ENCODE peak calls at places on chromosome 4, in ten cellular contexts. One of them, this sample, is unnamed.

GRCh38 chr4:7752649-7753048 is 187.0 kb downstream of the AFAP1 start:
- DNase-seq in suprapubic skin: no peak
- DNase-seq in midbrain: no peak
- DNase-seq in tibial artery: no peak
- DNase-seq in left colon: no peak
- DNase-seq in ovary: no peak
- DNase-seq in HEK293T: no peak
- DNase-seq in stimulated activated CD4-positive, alpha-beta T cell treated with anti-CD3 and anti-CD28 coated beads, Interleukin-2, amount 100 ng/mL, for 48 hours: no peak
- DNase-seq in AG04450: no peak
- DNase-seq in B cell: no peak
- DNase-seq in this sample: no peak

GRCh38 chr4:87855540-87855939 is 22.8 kb downstream of the MEPE start:
- DNase-seq in suprapubic skin: no peak
- DNase-seq in midbrain: no peak
- DNase-seq in tibial artery: no peak
- DNase-seq in left colon: no peak
- DNase-seq in ovary: no peak
- DNase-seq in HEK293T: no peak
- DNase-seq in stimulated activated CD4-positive, alpha-beta T cell treated with anti-CD3 and anti-CD28 coated beads, Interleukin-2, amount 100 ng/mL, for 48 hours: no peak
- DNase-seq in AG04450: no peak
- DNase-seq in B cell: no peak
- DNase-seq in this sample: no peak

GRCh38 chr4:31408136-31408535 is 688.0 kb downstream of the PCDH7 start:
- DNase-seq in suprapubic skin: no peak
- DNase-seq in midbrain: no peak
- DNase-seq in tibial artery: no peak
- DNase-seq in left colon: no peak
- DNase-seq in ovary: no peak
- DNase-seq in HEK293T: no peak
- DNase-seq in stimulated activated CD4-positive, alpha-beta T cell treated with anti-CD3 and anti-CD28 coated beads, Interleukin-2, amount 100 ng/mL, for 48 hours: no peak
- DNase-seq in AG04450: no peak
- DNase-seq in B cell: no peak
- DNase-seq in this sample: no peak

GRCh38 chr4:142778908-142779307 is 67.2 kb downstream of the INPP4B start:
- DNase-seq in suprapubic skin: no peak
- DNase-seq in midbrain: no peak
- DNase-seq in tibial artery: no peak
- DNase-seq in left colon: no peak
- DNase-seq in ovary: no peak
- DNase-seq in HEK293T: no peak
- DNase-seq in stimulated activated CD4-positive, alpha-beta T cell treated with anti-CD3 and anti-CD28 coated beads, Interleukin-2, amount 100 ng/mL, for 48 hours: no peak
- DNase-seq in AG04450: no peak
- DNase-seq in B cell: no peak
- DNase-seq in this sample: no peak

GRCh38 chr4:20615492-20616136 is 84.6 kb upstream of the PACRGL start:
- DNase-seq in suprapubic skin: no peak
- DNase-seq in midbrain: no peak
- DNase-seq in tibial artery: no peak
- DNase-seq in left colon: no peak
- DNase-seq in ovary: no peak
- DNase-seq in HEK293T: no peak
- DNase-seq in stimulated activated CD4-positive, alpha-beta T cell treated with anti-CD3 and anti-CD28 coated beads, Interleukin-2, amount 100 ng/mL, for 48 hours: no peak
- DNase-seq in AG04450: no peak
- DNase-seq in B cell: no peak
- DNase-seq in this sample: no peak

GRCh38 chr4:7041851-7042696 is 1.1 kb upstream of the TADA2B start:
- DNase-seq in suprapubic skin: peak
- DNase-seq in midbrain: no peak
- DNase-seq in tibial artery: peak
- DNase-seq in left colon: peak
- DNase-seq in ovary: no peak
- DNase-seq in HEK293T: peak
- DNase-seq in stimulated activated CD4-positive, alpha-beta T cell treated with anti-CD3 and anti-CD28 coated beads, Interleukin-2, amount 100 ng/mL, for 48 hours: no peak
- DNase-seq in AG04450: no peak
- DNase-seq in B cell: no peak
- DNase-seq in this sample: no peak

GRCh38 chr4:134533068-134533467 is 331.5 kb upstream of the PABPC4L start:
- DNase-seq in suprapubic skin: no peak
- DNase-seq in midbrain: no peak
- DNase-seq in tibial artery: no peak
- DNase-seq in left colon: no peak
- DNase-seq in ovary: no peak
- DNase-seq in HEK293T: no peak
- DNase-seq in stimulated activated CD4-positive, alpha-beta T cell treated with anti-CD3 and anti-CD28 coated beads, Interleukin-2, amount 100 ng/mL, for 48 hours: no peak
- DNase-seq in AG04450: no peak
- DNase-seq in B cell: no peak
- DNase-seq in this sample: no peak

GRCh38 chr4:123659759-123660158 is 263.2 kb downstream of the SPRY1 start:
- DNase-seq in suprapubic skin: no peak
- DNase-seq in midbrain: peak
- DNase-seq in tibial artery: no peak
- DNase-seq in left colon: no peak
- DNase-seq in ovary: no peak
- DNase-seq in HEK293T: no peak
- DNase-seq in stimulated activated CD4-positive, alpha-beta T cell treated with anti-CD3 and anti-CD28 coated beads, Interleukin-2, amount 100 ng/mL, for 48 hours: no peak
- DNase-seq in AG04450: no peak
- DNase-seq in B cell: no peak
- DNase-seq in this sample: no peak

GRCh38 chr4:175776217-175776616 is 35.8 kb downstream of the GPM6A start:
- DNase-seq in suprapubic skin: no peak
- DNase-seq in midbrain: peak
- DNase-seq in tibial artery: no peak
- DNase-seq in left colon: no peak
- DNase-seq in ovary: no peak
- DNase-seq in HEK293T: no peak
- DNase-seq in stimulated activated CD4-positive, alpha-beta T cell treated with anti-CD3 and anti-CD28 coated beads, Interleukin-2, amount 100 ng/mL, for 48 hours: no peak
- DNase-seq in AG04450: no peak
- DNase-seq in B cell: no peak
- DNase-seq in this sample: no peak

GRCh38 chr4:141215972-141216761 is 4.5 kb upstream of the ZNF330 start:
- DNase-seq in suprapubic skin: no peak
- DNase-seq in midbrain: no peak
- DNase-seq in tibial artery: no peak
- DNase-seq in left colon: no peak
- DNase-seq in ovary: no peak
- DNase-seq in HEK293T: no peak
- DNase-seq in stimulated activated CD4-positive, alpha-beta T cell treated with anti-CD3 and anti-CD28 coated beads, Interleukin-2, amount 100 ng/mL, for 48 hours: no peak
- DNase-seq in AG04450: no peak
- DNase-seq in B cell: no peak
- DNase-seq in this sample: no peak

GRCh38 chr4:53510981-53511380 is 80.3 kb downstream of the LNX1 start:
- DNase-seq in suprapubic skin: no peak
- DNase-seq in midbrain: no peak
- DNase-seq in tibial artery: no peak
- DNase-seq in left colon: no peak
- DNase-seq in ovary: no peak
- DNase-seq in HEK293T: no peak
- DNase-seq in stimulated activated CD4-positive, alpha-beta T cell treated with anti-CD3 and anti-CD28 coated beads, Interleukin-2, amount 100 ng/mL, for 48 hours: no peak
- DNase-seq in AG04450: no peak
- DNase-seq in B cell: no peak
- DNase-seq in this sample: no peak

GRCh38 chr4:120066182-120066524 is 495 bp downstream of the MAD2L1 start:
- DNase-seq in suprapubic skin: no peak
- DNase-seq in midbrain: no peak
- DNase-seq in tibial artery: no peak
- DNase-seq in left colon: no peak
- DNase-seq in ovary: no peak
- DNase-seq in HEK293T: peak
- DNase-seq in stimulated activated CD4-positive, alpha-beta T cell treated with anti-CD3 and anti-CD28 coated beads, Interleukin-2, amount 100 ng/mL, for 48 hours: no peak
- DNase-seq in AG04450: no peak
- DNase-seq in B cell: no peak
- DNase-seq in this sample: peak

GRCh38 chr4:82801910-82802521 is 3.4 kb upstream of the SCD5 start:
- DNase-seq in suprapubic skin: no peak
- DNase-seq in midbrain: no peak
- DNase-seq in tibial artery: no peak
- DNase-seq in left colon: no peak
- DNase-seq in ovary: no peak
- DNase-seq in HEK293T: no peak
- DNase-seq in stimulated activated CD4-positive, alpha-beta T cell treated with anti-CD3 and anti-CD28 coated beads, Interleukin-2, amount 100 ng/mL, for 48 hours: no peak
- DNase-seq in AG04450: no peak
- DNase-seq in B cell: no peak
- DNase-seq in this sample: no peak

GRCh38 chr4:114519368-114519767 is 79.2 kb upstream of the UGT8 start:
- DNase-seq in suprapubic skin: no peak
- DNase-seq in midbrain: peak
- DNase-seq in tibial artery: no peak
- DNase-seq in left colon: no peak
- DNase-seq in ovary: no peak
- DNase-seq in HEK293T: no peak
- DNase-seq in stimulated activated CD4-positive, alpha-beta T cell treated with anti-CD3 and anti-CD28 coated beads, Interleukin-2, amount 100 ng/mL, for 48 hours: no peak
- DNase-seq in AG04450: no peak
- DNase-seq in B cell: no peak
- DNase-seq in this sample: no peak

GRCh38 chr4:82906469-82906868 is 5.9 kb downstream of the THAP9 start:
- DNase-seq in suprapubic skin: no peak
- DNase-seq in midbrain: no peak
- DNase-seq in tibial artery: no peak
- DNase-seq in left colon: no peak
- DNase-seq in ovary: no peak
- DNase-seq in HEK293T: no peak
- DNase-seq in stimulated activated CD4-positive, alpha-beta T cell treated with anti-CD3 and anti-CD28 coated beads, Interleukin-2, amount 100 ng/mL, for 48 hours: no peak
- DNase-seq in AG04450: no peak
- DNase-seq in B cell: no peak
- DNase-seq in this sample: no peak

GRCh38 chr4:149029056-149029651 is 586.9 kb upstream of the NR3C2 start:
- DNase-seq in suprapubic skin: no peak
- DNase-seq in midbrain: no peak
- DNase-seq in tibial artery: no peak
- DNase-seq in left colon: peak
- DNase-seq in ovary: no peak
- DNase-seq in HEK293T: no peak
- DNase-seq in stimulated activated CD4-positive, alpha-beta T cell treated with anti-CD3 and anti-CD28 coated beads, Interleukin-2, amount 100 ng/mL, for 48 hours: no peak
- DNase-seq in AG04450: no peak
- DNase-seq in B cell: no peak
- DNase-seq in this sample: no peak

GRCh38 chr4:149531861-149532260 is 283.8 kb downstream of the IQCM start:
- DNase-seq in suprapubic skin: no peak
- DNase-seq in midbrain: no peak
- DNase-seq in tibial artery: no peak
- DNase-seq in left colon: no peak
- DNase-seq in ovary: no peak
- DNase-seq in HEK293T: no peak
- DNase-seq in stimulated activated CD4-positive, alpha-beta T cell treated with anti-CD3 and anti-CD28 coated beads, Interleukin-2, amount 100 ng/mL, for 48 hours: no peak
- DNase-seq in AG04450: peak
- DNase-seq in B cell: no peak
- DNase-seq in this sample: no peak

GRCh38 chr4:153649572-153649991 is 34.5 kb upstream of the TLR2 start:
- DNase-seq in suprapubic skin: no peak
- DNase-seq in midbrain: no peak
- DNase-seq in tibial artery: no peak
- DNase-seq in left colon: no peak
- DNase-seq in ovary: no peak
- DNase-seq in HEK293T: no peak
- DNase-seq in stimulated activated CD4-positive, alpha-beta T cell treated with anti-CD3 and anti-CD28 coated beads, Interleukin-2, amount 100 ng/mL, for 48 hours: no peak
- DNase-seq in AG04450: no peak
- DNase-seq in B cell: no peak
- DNase-seq in this sample: no peak

GRCh38 chr4:116618638-116619037 is 466.7 kb downstream of the TRAM1L1 start:
- DNase-seq in suprapubic skin: no peak
- DNase-seq in midbrain: no peak
- DNase-seq in tibial artery: no peak
- DNase-seq in left colon: no peak
- DNase-seq in ovary: no peak
- DNase-seq in HEK293T: no peak
- DNase-seq in stimulated activated CD4-positive, alpha-beta T cell treated with anti-CD3 and anti-CD28 coated beads, Interleukin-2, amount 100 ng/mL, for 48 hours: no peak
- DNase-seq in AG04450: no peak
- DNase-seq in B cell: no peak
- DNase-seq in this sample: no peak

GRCh38 chr4:100165809-100166208 is 24.5 kb downstream of the DDIT4L start:
- DNase-seq in suprapubic skin: no peak
- DNase-seq in midbrain: no peak
- DNase-seq in tibial artery: no peak
- DNase-seq in left colon: no peak
- DNase-seq in ovary: no peak
- DNase-seq in HEK293T: no peak
- DNase-seq in stimulated activated CD4-positive, alpha-beta T cell treated with anti-CD3 and anti-CD28 coated beads, Interleukin-2, amount 100 ng/mL, for 48 hours: no peak
- DNase-seq in AG04450: no peak
- DNase-seq in B cell: no peak
- DNase-seq in this sample: no peak

GRCh38 chr4:166602068-166602467 is 632.2 kb downstream of the SPOCK3 start:
- DNase-seq in suprapubic skin: no peak
- DNase-seq in midbrain: no peak
- DNase-seq in tibial artery: no peak
- DNase-seq in left colon: no peak
- DNase-seq in ovary: no peak
- DNase-seq in HEK293T: no peak
- DNase-seq in stimulated activated CD4-positive, alpha-beta T cell treated with anti-CD3 and anti-CD28 coated beads, Interleukin-2, amount 100 ng/mL, for 48 hours: no peak
- DNase-seq in AG04450: no peak
- DNase-seq in B cell: no peak
- DNase-seq in this sample: no peak

GRCh38 chr4:7862561-7863200 is 77.0 kb downstream of the AFAP1 start:
- DNase-seq in suprapubic skin: no peak
- DNase-seq in midbrain: no peak
- DNase-seq in tibial artery: no peak
- DNase-seq in left colon: no peak
- DNase-seq in ovary: no peak
- DNase-seq in HEK293T: no peak
- DNase-seq in stimulated activated CD4-positive, alpha-beta T cell treated with anti-CD3 and anti-CD28 coated beads, Interleukin-2, amount 100 ng/mL, for 48 hours: no peak
- DNase-seq in AG04450: no peak
- DNase-seq in B cell: no peak
- DNase-seq in this sample: no peak

GRCh38 chr4:74942918-74943253 is 10.0 kb downstream of the PARM1 start:
- DNase-seq in suprapubic skin: no peak
- DNase-seq in midbrain: no peak
- DNase-seq in tibial artery: no peak
- DNase-seq in left colon: no peak
- DNase-seq in ovary: no peak
- DNase-seq in HEK293T: no peak
- DNase-seq in stimulated activated CD4-positive, alpha-beta T cell treated with anti-CD3 and anti-CD28 coated beads, Interleukin-2, amount 100 ng/mL, for 48 hours: no peak
- DNase-seq in AG04450: no peak
- DNase-seq in B cell: no peak
- DNase-seq in this sample: no peak